ENCODE peak calls at places on chromosomes 11 and 22, in five cellular contexts. One of them, this sample, is unnamed.

GRCh38 chr22:31346733-31347250 is 646 bp upstream of the PATZ1 start:
- DNase-seq in activated naive CD8-positive, alpha-beta T cell treated with anti-CD3 and anti-CD28 coated beads, Interleukin-2, amount 50 U/mL, for 16 hours: peak
- DNase-seq in left lung: peak
- DNase-seq in ELF-1: peak
- DNase-seq in HFFc6: no peak
- DNase-seq in this sample: peak

GRCh38 chr11:67178421-67178820 is 59.4 kb downstream of the KDM2A start:
- DNase-seq in ELF-1: no peak
- DNase-seq in activated naive CD8-positive, alpha-beta T cell treated with anti-CD3 and anti-CD28 coated beads, Interleukin-2, amount 50 U/mL, for 16 hours: no peak
- DNase-seq in left lung: no peak
- DNase-seq in HFFc6: peak
- DNase-seq in this sample: no peak

GRCh38 chr11:129611661-129612566 is 203.7 kb upstream of the TMEM45B start:
- DNase-seq in activated naive CD8-positive, alpha-beta T cell treated with anti-CD3 and anti-CD28 coated beads, Interleukin-2, amount 50 U/mL, for 16 hours: no peak
- DNase-seq in ELF-1: no peak
- DNase-seq in HFFc6: no peak
- DNase-seq in left lung: no peak
- DNase-seq in this sample: no peak

GRCh38 chr11:134261626-134262488 is 8.5 kb downstream of the ACAD8 start:
- DNase-seq in activated naive CD8-positive, alpha-beta T cell treated with anti-CD3 and anti-CD28 coated beads, Interleukin-2, amount 50 U/mL, for 16 hours: no peak
- DNase-seq in HFFc6: peak
- DNase-seq in ELF-1: peak
- DNase-seq in left lung: no peak
- DNase-seq in this sample: no peak

GRCh38 chr11:105769627-105770026 is 159.8 kb downstream of the GRIA4 start:
- DNase-seq in ELF-1: no peak
- DNase-seq in left lung: no peak
- DNase-seq in activated naive CD8-positive, alpha-beta T cell treated with anti-CD3 and anti-CD28 coated beads, Interleukin-2, amount 50 U/mL, for 16 hours: no peak
- DNase-seq in HFFc6: no peak
- DNase-seq in this sample: no peak

GRCh38 chr11:67482275-67482735 is 521 bp upstream of the AIP start:
- DNase-seq in left lung: no peak
- DNase-seq in ELF-1: no peak
- DNase-seq in activated naive CD8-positive, alpha-beta T cell treated with anti-CD3 and anti-CD28 coated beads, Interleukin-2, amount 50 U/mL, for 16 hours: no peak
- DNase-seq in HFFc6: no peak
- DNase-seq in this sample: no peak

GRCh38 chr11:76120513-76121081 is 85.7 kb downstream of the WNT11 start:
- DNase-seq in HFFc6: no peak
- DNase-seq in ELF-1: peak
- DNase-seq in activated naive CD8-positive, alpha-beta T cell treated with anti-CD3 and anti-CD28 coated beads, Interleukin-2, amount 50 U/mL, for 16 hours: no peak
- DNase-seq in left lung: no peak
- DNase-seq in this sample: peak

GRCh38 chr11:72233773-72234513 is 9.4 kb downstream of the INPPL1 start:
- DNase-seq in activated naive CD8-positive, alpha-beta T cell treated with anti-CD3 and anti-CD28 coated beads, Interleukin-2, amount 50 U/mL, for 16 hours: no peak
- DNase-seq in HFFc6: no peak
- DNase-seq in ELF-1: no peak
- DNase-seq in left lung: no peak
- DNase-seq in this sample: no peak

GRCh38 chr11:119671561-119672015 is 57.4 kb downstream of the NECTIN1 start:
- DNase-seq in ELF-1: no peak
- DNase-seq in left lung: no peak
- DNase-seq in HFFc6: peak
- DNase-seq in activated naive CD8-positive, alpha-beta T cell treated with anti-CD3 and anti-CD28 coated beads, Interleukin-2, amount 50 U/mL, for 16 hours: no peak
- DNase-seq in this sample: peak

GRCh38 chr11:88297320-88298263 is 39.9 kb downstream of the CTSC start:
- DNase-seq in activated naive CD8-positive, alpha-beta T cell treated with anti-CD3 and anti-CD28 coated beads, Interleukin-2, amount 50 U/mL, for 16 hours: no peak
- DNase-seq in HFFc6: no peak
- DNase-seq in ELF-1: no peak
- DNase-seq in left lung: no peak
- DNase-seq in this sample: no peak

GRCh38 chr11:64676253-64676615 is 46.8 kb downstream of the NRXN2 start:
- DNase-seq in activated naive CD8-positive, alpha-beta T cell treated with anti-CD3 and anti-CD28 coated beads, Interleukin-2, amount 50 U/mL, for 16 hours: no peak
- DNase-seq in ELF-1: no peak
- DNase-seq in HFFc6: no peak
- DNase-seq in left lung: no peak
- DNase-seq in this sample: no peak

GRCh38 chr22:22110548-22111266 is 128.1 kb upstream of the TOP3B start:
- DNase-seq in left lung: no peak
- DNase-seq in activated naive CD8-positive, alpha-beta T cell treated with anti-CD3 and anti-CD28 coated beads, Interleukin-2, amount 50 U/mL, for 16 hours: no peak
- DNase-seq in ELF-1: peak
- DNase-seq in HFFc6: peak
- DNase-seq in this sample: peak

GRCh38 chr11:125770583-125770982 is 8.0 kb downstream of the PATE2 start:
- DNase-seq in activated naive CD8-positive, alpha-beta T cell treated with anti-CD3 and anti-CD28 coated beads, Interleukin-2, amount 50 U/mL, for 16 hours: no peak
- DNase-seq in ELF-1: no peak
- DNase-seq in HFFc6: no peak
- DNase-seq in left lung: no peak
- DNase-seq in this sample: no peak

GRCh38 chr11:103898065-103898464 is 138.4 kb upstream of the DDI1 start:
- DNase-seq in left lung: no peak
- DNase-seq in HFFc6: no peak
- DNase-seq in ELF-1: no peak
- DNase-seq in activated naive CD8-positive, alpha-beta T cell treated with anti-CD3 and anti-CD28 coated beads, Interleukin-2, amount 50 U/mL, for 16 hours: no peak
- DNase-seq in this sample: no peak

GRCh38 chr11:122814401-122814800 is 23.9 kb upstream of the CRTAM start:
- DNase-seq in activated naive CD8-positive, alpha-beta T cell treated with anti-CD3 and anti-CD28 coated beads, Interleukin-2, amount 50 U/mL, for 16 hours: no peak
- DNase-seq in HFFc6: no peak
- DNase-seq in left lung: no peak
- DNase-seq in ELF-1: no peak
- DNase-seq in this sample: no peak